ENCODE peak calls at places on chromosomes 13 and 19, in seven cellular contexts. One of them, this sample, is unnamed.
A peak's percentile ranks its signal among the peaks of the same experiment; 100 is the strongest.

GRCh38 chr13:77548594-77548993 is 13.1 kb downstream of the SCEL start:
- DNase-seq in HuH-7: no peak
- DNase-seq in NCI-H2107: no peak
- DNase-seq in AML-193: no peak
- DNase-seq in effector CD4-positive, alpha-beta T cell: no peak
- DNase-seq in fibroblast of pulmonary artery: no peak
- DNase-seq in NAMALWA: no peak
- DNase-seq in this sample: no peak

GRCh38 chr13:27975579-27976361 is 6.7 kb upstream of the CDX2 start:
- DNase-seq in HuH-7: no peak
- DNase-seq in NCI-H2107: no peak
- DNase-seq in AML-193: no peak
- DNase-seq in effector CD4-positive, alpha-beta T cell: no peak
- DNase-seq in fibroblast of pulmonary artery: no peak
- DNase-seq in NAMALWA: no peak
- DNase-seq in this sample: peak; percentile 14

GRCh38 chr19:11361037-11361770 is 6.0 kb downstream of the PLPPR2 start:
- DNase-seq in HuH-7: no peak
- DNase-seq in NCI-H2107: no peak
- DNase-seq in AML-193: no peak
- DNase-seq in effector CD4-positive, alpha-beta T cell: no peak
- DNase-seq in fibroblast of pulmonary artery: no peak
- DNase-seq in NAMALWA: peak; percentile 37
- DNase-seq in this sample: peak; percentile 83

GRCh38 chr19:29467824-29468401 is 57.9 kb upstream of the VSTM2B start:
- DNase-seq in HuH-7: peak; percentile 58
- DNase-seq in NCI-H2107: no peak
- DNase-seq in AML-193: peak; percentile 22
- DNase-seq in effector CD4-positive, alpha-beta T cell: no peak
- DNase-seq in fibroblast of pulmonary artery: peak; percentile 24
- DNase-seq in NAMALWA: peak; percentile 45
- DNase-seq in this sample: no peak

GRCh38 chr19:5489511-5489910 is 34.3 kb downstream of the ZNRF4 start:
- DNase-seq in HuH-7: no peak
- DNase-seq in NCI-H2107: no peak
- DNase-seq in AML-193: no peak
- DNase-seq in effector CD4-positive, alpha-beta T cell: no peak
- DNase-seq in fibroblast of pulmonary artery: no peak
- DNase-seq in NAMALWA: no peak
- DNase-seq in this sample: no peak

GRCh38 chr19:45492137-45492626 is 4.7 kb downstream of the RTN2 start:
- DNase-seq in HuH-7: no peak
- DNase-seq in NCI-H2107: no peak
- DNase-seq in AML-193: no peak
- DNase-seq in effector CD4-positive, alpha-beta T cell: no peak
- DNase-seq in fibroblast of pulmonary artery: no peak
- DNase-seq in NAMALWA: no peak
- DNase-seq in this sample: no peak

GRCh38 chr19:15622991-15623390 is 8.0 kb downstream of the CYP4F8 start:
- DNase-seq in HuH-7: no peak
- DNase-seq in NCI-H2107: no peak
- DNase-seq in AML-193: no peak
- DNase-seq in effector CD4-positive, alpha-beta T cell: no peak
- DNase-seq in fibroblast of pulmonary artery: no peak
- DNase-seq in NAMALWA: no peak
- DNase-seq in this sample: no peak

GRCh38 chr13:74839656-74840055 is 642.3 kb downstream of the TBC1D4 start:
- DNase-seq in HuH-7: no peak
- DNase-seq in NCI-H2107: no peak
- DNase-seq in AML-193: no peak
- DNase-seq in effector CD4-positive, alpha-beta T cell: no peak
- DNase-seq in fibroblast of pulmonary artery: peak; percentile 23
- DNase-seq in NAMALWA: no peak
- DNase-seq in this sample: no peak

GRCh38 chr19:40147338-40147692 is 43.9 kb upstream of the MAP3K10 start:
- DNase-seq in HuH-7: no peak
- DNase-seq in NCI-H2107: no peak
- DNase-seq in AML-193: no peak
- DNase-seq in effector CD4-positive, alpha-beta T cell: no peak
- DNase-seq in fibroblast of pulmonary artery: no peak
- DNase-seq in NAMALWA: no peak
- DNase-seq in this sample: no peak

GRCh38 chr13:99434258-99434788 is 66.9 kb upstream of the TM9SF2 start:
- DNase-seq in HuH-7: no peak
- DNase-seq in NCI-H2107: no peak
- DNase-seq in AML-193: no peak
- DNase-seq in effector CD4-positive, alpha-beta T cell: peak; percentile 83
- DNase-seq in fibroblast of pulmonary artery: no peak
- DNase-seq in NAMALWA: peak; percentile 40
- DNase-seq in this sample: peak; percentile 43

GRCh38 chr13:113954046-113954841 is 19.6 kb downstream of the C13orf46 start:
- DNase-seq in HuH-7: no peak
- DNase-seq in NCI-H2107: no peak
- DNase-seq in AML-193: no peak
- DNase-seq in effector CD4-positive, alpha-beta T cell: no peak
- DNase-seq in fibroblast of pulmonary artery: no peak
- DNase-seq in NAMALWA: no peak
- DNase-seq in this sample: no peak

GRCh38 chr19:55591555-55591954 is 7.8 kb downstream of the FIZ1 start:
- DNase-seq in HuH-7: no peak
- DNase-seq in NCI-H2107: no peak
- DNase-seq in AML-193: no peak
- DNase-seq in effector CD4-positive, alpha-beta T cell: no peak
- DNase-seq in fibroblast of pulmonary artery: no peak
- DNase-seq in NAMALWA: peak; percentile 28
- DNase-seq in this sample: no peak

GRCh38 chr19:13091400-13092161 is 11.1 kb downstream of the LYL1 start:
- DNase-seq in HuH-7: no peak
- DNase-seq in NCI-H2107: no peak
- DNase-seq in AML-193: no peak
- DNase-seq in effector CD4-positive, alpha-beta T cell: no peak
- DNase-seq in fibroblast of pulmonary artery: peak; percentile 94
- DNase-seq in NAMALWA: no peak
- DNase-seq in this sample: no peak

GRCh38 chr19:31676271-31677004 is 327.2 kb upstream of the TSHZ3 start:
- DNase-seq in HuH-7: peak; percentile 17
- DNase-seq in NCI-H2107: no peak
- DNase-seq in AML-193: peak; percentile 20
- DNase-seq in effector CD4-positive, alpha-beta T cell: no peak
- DNase-seq in fibroblast of pulmonary artery: no peak
- DNase-seq in NAMALWA: peak; percentile 15
- DNase-seq in this sample: no peak

GRCh38 chr13:109730832-109731335 is 55.5 kb downstream of the IRS2 start:
- DNase-seq in HuH-7: no peak
- DNase-seq in NCI-H2107: no peak
- DNase-seq in AML-193: peak; percentile 13
- DNase-seq in effector CD4-positive, alpha-beta T cell: no peak
- DNase-seq in fibroblast of pulmonary artery: peak; percentile 34
- DNase-seq in NAMALWA: no peak
- DNase-seq in this sample: no peak

GRCh38 chr19:33921165-33921564 is 124.5 kb downstream of the KCTD15 start:
- DNase-seq in HuH-7: no peak
- DNase-seq in NCI-H2107: no peak
- DNase-seq in AML-193: no peak
- DNase-seq in effector CD4-positive, alpha-beta T cell: no peak
- DNase-seq in fibroblast of pulmonary artery: no peak
- DNase-seq in NAMALWA: no peak
- DNase-seq in this sample: no peak

GRCh38 chr19:44955500-44956439 is 590 bp downstream of the CLPTM1 start:
- DNase-seq in HuH-7: no peak
- DNase-seq in NCI-H2107: no peak
- DNase-seq in AML-193: no peak
- DNase-seq in effector CD4-positive, alpha-beta T cell: no peak
- DNase-seq in fibroblast of pulmonary artery: no peak
- DNase-seq in NAMALWA: peak; percentile 29
- DNase-seq in this sample: no peak

GRCh38 chr13:50119593-50119992 is 104.3 kb downstream of the KCNRG start:
- DNase-seq in HuH-7: no peak
- DNase-seq in NCI-H2107: no peak
- DNase-seq in AML-193: no peak
- DNase-seq in effector CD4-positive, alpha-beta T cell: no peak
- DNase-seq in fibroblast of pulmonary artery: peak; percentile 65
- DNase-seq in NAMALWA: no peak
- DNase-seq in this sample: no peak

GRCh38 chr13:106480511-106480910 is 55.0 kb downstream of the EFNB2 start:
- DNase-seq in HuH-7: no peak
- DNase-seq in NCI-H2107: no peak
- DNase-seq in AML-193: no peak
- DNase-seq in effector CD4-positive, alpha-beta T cell: no peak
- DNase-seq in fibroblast of pulmonary artery: no peak
- DNase-seq in NAMALWA: no peak
- DNase-seq in this sample: no peak

GRCh38 chr19:29841559-29842367 is 30.0 kb downstream of the CCNE1 start:
- DNase-seq in HuH-7: peak; percentile 58
- DNase-seq in NCI-H2107: no peak
- DNase-seq in AML-193: no peak
- DNase-seq in effector CD4-positive, alpha-beta T cell: no peak
- DNase-seq in fibroblast of pulmonary artery: peak; percentile 43
- DNase-seq in NAMALWA: peak; percentile 72
- DNase-seq in this sample: no peak

GRCh38 chr13:96792736-96793444 is 201.4 kb downstream of the OXGR1 start:
- DNase-seq in HuH-7: no peak
- DNase-seq in NCI-H2107: no peak
- DNase-seq in AML-193: no peak
- DNase-seq in effector CD4-positive, alpha-beta T cell: no peak
- DNase-seq in fibroblast of pulmonary artery: peak; percentile 26
- DNase-seq in NAMALWA: no peak
- DNase-seq in this sample: no peak

GRCh38 chr19:3698386-3698950 is 1.8 kb downstream of the PIP5K1C start:
- DNase-seq in HuH-7: no peak
- DNase-seq in NCI-H2107: no peak
- DNase-seq in AML-193: no peak
- DNase-seq in effector CD4-positive, alpha-beta T cell: no peak
- DNase-seq in fibroblast of pulmonary artery: peak; percentile 33
- DNase-seq in NAMALWA: peak; percentile 48
- DNase-seq in this sample: no peak